ENCODE peak calls at places on chromosomes 6 and 20, in seven cellular contexts. U is uterus; A is body of pancreas; O is CD8-positive, alpha-beta T cell; B is Peyer's patch; J is colonic mucosa; P is mammary epithelial cell. Z is an unnamed sample.

GRCh38 chr20:39152126-39152525 is 190.0 kb downstream of the DHX35 start:
- DNase-seq in U (no peak), A (no peak), O (no peak), B (no peak), J (no peak), P (no peak), Z (no peak)

GRCh38 chr20:59576216-59576953 is 28.0 kb upstream of the PHACTR3 start:
- DNase-seq in U (no peak), A (no peak), O (no peak), B (no peak), J (no peak), P (no peak), Z (no peak)

GRCh38 chr20:45835230-45836224 is 1.9 kb downstream of the SNX21 start:
- DNase-seq in U (peak; percentile 50), A (no peak), O (no peak), B (no peak), J (no peak), P (no peak), Z (peak; percentile 33)

GRCh38 chr6:152575621-152576150 is 61.5 kb downstream of the SYNE1 start:
- DNase-seq in U (no peak), A (no peak), O (no peak), B (no peak), J (no peak), P (peak; percentile 85), Z (peak; percentile 99)

GRCh38 chr20:59207742-59208357 is 44.2 kb downstream of the ZNF831 start:
- DNase-seq in U (no peak), A (peak; percentile 33), O (peak; percentile 66), B (peak; percentile 92), J (peak; percentile 79), P (peak; percentile 23), Z (peak; percentile 18)

GRCh38 chr6:113936093-113936934 is 34.6 kb downstream of the HDAC2 start:
- DNase-seq in U (no peak), A (no peak), O (no peak), B (no peak), J (peak; percentile 44), P (peak; percentile 30), Z (peak; percentile 62)

GRCh38 chr6:1856381-1856780 is 246.7 kb downstream of the FOXC1 start:
- DNase-seq in U (no peak), A (no peak), O (no peak), B (peak; percentile 70), J (peak; percentile 81), P (peak; percentile 61), Z (peak; percentile 11)

GRCh38 chr20:51750037-51750769 is 18.0 kb downstream of the ATP9A start:
- DNase-seq in U (peak; percentile 68), A (peak; percentile 77), O (no peak), B (peak; percentile 90), J (peak; percentile 91), P (peak; percentile 94), Z (peak; percentile 98)

GRCh38 chr20:50744143-50744792 is 12.9 kb downstream of the PARD6B start:
- DNase-seq in U (peak; percentile 74), A (peak; percentile 71), O (no peak), B (peak; percentile 79), J (peak; percentile 69), P (peak; percentile 89), Z (peak; percentile 84)

GRCh38 chr20:59042796-59043621 is 423 bp upstream of the PRELID3B start:
- DNase-seq in U (peak; percentile 93), A (peak; percentile 94), O (peak; percentile 88), B (peak; percentile 97), J (peak; percentile 94), P (peak; percentile 88), Z (peak; percentile 72)

GRCh38 chr6:12136905-12137304 is 124.8 kb downstream of the HIVEP1 start:
- DNase-seq in U (no peak), A (no peak), O (no peak), B (no peak), J (no peak), P (no peak), Z (peak; percentile 63)

GRCh38 chr6:155177369-155177961 is 86.3 kb upstream of the CLDN20 start:
- DNase-seq in U (no peak), A (peak; percentile 36), O (no peak), B (peak; percentile 60), J (peak; percentile 62), P (peak; percentile 47), Z (peak; percentile 61)

GRCh38 chr6:150485559-150486517 is 113.8 kb upstream of the PLEKHG1 start:
- DNase-seq in U (no peak), A (no peak), O (no peak), B (no peak), J (no peak), P (no peak), Z (no peak)

GRCh38 chr6:145904391-145904790 is 59.8 kb downstream of the SHPRH start:
- DNase-seq in U (no peak), A (no peak), O (no peak), B (no peak), J (no peak), P (no peak), Z (no peak)

GRCh38 chr6:158020272-158020711 is 38.6 kb downstream of the SYNJ2 start:
- DNase-seq in U (no peak), A (no peak), O (no peak), B (no peak), J (no peak), P (peak; percentile 35), Z (peak; percentile 65)

GRCh38 chr20:3652217-3652616 is 11.0 kb downstream of the GFRA4 start:
- DNase-seq in U (no peak), A (peak; percentile 56), O (no peak), B (peak; percentile 21), J (no peak), P (no peak), Z (no peak)

GRCh38 chr6:41732601-41733348 is 2.6 kb downstream of the TFEB start:
- DNase-seq in U (no peak), A (no peak), O (peak; percentile 34), B (peak; percentile 86), J (no peak), P (peak; percentile 68), Z (no peak)

GRCh38 chr6:68468244-68468884 is 166.7 kb upstream of the ADGRB3 start:
- DNase-seq in U (no peak), A (no peak), O (no peak), B (no peak), J (no peak), P (no peak), Z (peak; percentile 0)

GRCh38 chr6:122347251-122347650 is 52.2 kb upstream of the HSF2 start:
- DNase-seq in U (no peak), A (no peak), O (no peak), B (no peak), J (no peak), P (no peak), Z (no peak)

GRCh38 chr6:154509421-154510143 is 903 bp downstream of the CNKSR3 start:
- DNase-seq in U (peak; percentile 37), A (peak; percentile 52), O (no peak), B (peak; percentile 51), J (peak; percentile 48), P (peak; percentile 53), Z (no peak)

GRCh38 chr6:126657556-126658129 is 317.7 kb downstream of the CENPW start:
- DNase-seq in U (no peak), A (no peak), O (no peak), B (no peak), J (peak; percentile 36), P (peak; percentile 32), Z (peak; percentile 48)

GRCh38 chr20:63966944-63967322 is 2.8 kb downstream of the ZNF512B start:
- DNase-seq in U (peak; percentile 16), A (no peak), O (no peak), B (no peak), J (no peak), P (no peak), Z (no peak)

GRCh38 chr20:15564981-15565380 is 1008.3 kb downstream of the KIF16B start:
- DNase-seq in U (no peak), A (no peak), O (no peak), B (no peak), J (no peak), P (no peak), Z (no peak)

GRCh38 chr20:15561707-15562106 is 1011.5 kb downstream of the KIF16B start:
- DNase-seq in U (no peak), A (no peak), O (no peak), B (no peak), J (no peak), P (no peak), Z (no peak)

GRCh38 chr20:15555913-15556312 is 1017.3 kb downstream of the KIF16B start:
- DNase-seq in U (no peak), A (no peak), O (no peak), B (no peak), J (no peak), P (no peak), Z (no peak)

GRCh38 chr20:15556869-15557268 is 1016.4 kb downstream of the KIF16B start:
- DNase-seq in U (no peak), A (no peak), O (no peak), B (no peak), J (no peak), P (no peak), Z (peak; percentile 24)

GRCh38 chr20:15560936-15561531 is 1012.2 kb downstream of the KIF16B start:
- DNase-seq in U (no peak), A (no peak), O (no peak), B (no peak), J (no peak), P (no peak), Z (no peak)
- H3K4me3 ChIP-seq in U (no peak overlapping the region), A (no peak overlapping the region), O (no peak overlapping the region), B (no peak overlapping the region), J (no peak overlapping the region), P (no peak overlapping the region), Z (no peak overlapping the region)

GRCh38 chr6:129516787-129517186 is 193.2 kb downstream of the ARHGAP18 start:
- DNase-seq in U (no peak), A (no peak), O (no peak), B (no peak), J (no peak), P (no peak), Z (no peak)
- H3K36me3 ChIP-seq in U (no peaks in the 10 kb centered on the region), A (no peaks in the 10 kb centered on the region), O (no peaks in the 10 kb centered on the region), B (no peaks in the 10 kb centered on the region), J (no peaks in the 10 kb centered on the region), P (no peaks in the 10 kb centered on the region), Z (no peaks in the 10 kb centered on the region)

DNA sequence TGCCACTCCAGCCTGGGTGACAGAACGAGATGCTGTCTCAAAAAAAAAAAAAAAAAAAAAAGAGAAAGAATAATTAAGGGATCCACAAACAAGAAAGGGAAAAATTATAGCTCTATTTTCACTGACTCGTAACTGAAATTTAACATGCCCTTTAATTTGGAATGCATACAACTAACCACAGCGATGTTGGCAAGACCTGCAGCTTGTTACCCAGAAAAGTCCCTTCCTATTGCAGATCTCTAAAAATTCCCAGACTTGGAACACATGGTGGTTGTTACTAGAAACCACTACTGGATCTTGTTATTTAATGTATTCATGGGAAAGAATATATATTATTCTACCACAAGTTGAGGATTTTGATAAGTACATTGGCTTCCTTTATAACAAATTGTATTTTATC is 27.8 kb upstream of the SMIM28 start:
- DNase-seq in U (no peak), A (no peak), O (no peak), B (no peak), J (no peak), P (peak; percentile 10), Z (no peak)
- TF ChIP-seq CTCF in U (no peak), A (no peak), O (no peak), B (no peak), J (no peak), P (no peak), Z (no peak)

DNA sequence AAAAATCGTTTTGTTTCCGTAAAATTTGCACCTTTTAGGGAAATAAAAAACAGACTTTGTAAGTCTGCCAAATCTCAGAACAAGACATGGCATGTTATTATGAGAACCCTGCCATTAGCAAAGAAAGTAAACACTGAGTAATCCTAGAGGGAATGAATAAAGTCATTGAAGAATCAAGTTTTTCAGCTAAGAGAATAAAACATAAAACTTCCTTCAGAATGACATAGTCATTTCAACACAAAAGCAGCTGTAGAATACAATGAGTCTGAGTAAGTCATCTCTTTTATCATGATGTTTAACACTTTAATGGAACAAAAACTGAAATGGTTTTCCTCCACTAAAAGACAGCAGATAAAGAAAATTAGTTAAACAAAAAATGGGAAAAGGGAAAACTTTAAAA is 10.3 kb upstream of the DST start:
- DNase-seq in U (no peak), A (no peak), O (no peak), B (no peak), J (no peak), P (peak; percentile 89), Z (peak; percentile 98)
- H3K4me3 ChIP-seq in U (no peak overlapping the region), A (no peak overlapping the region), O (no peak overlapping the region), B (no peak overlapping the region), J (no peak overlapping the region), P (peak overlapping the region; percentile 37), Z (no peak overlapping the region)

Z was measured in bronchial epithelial cell.